ENCODE peak calls at places on chromosomes 4 and X, in four cellular contexts. D, N, X and L are unnamed samples.

GRCh38 chr4:107757860-107758476 is 37.9 kb upstream of the PAPSS1 start:
- DNase-seq in D (peak), N (peak), X (peak), L (peak)

GRCh38 chr4:108172231-108172779 is 3.6 kb upstream of the LEF1 start:
- DNase-seq in D (peak), N (peak), X (peak), L (peak)

GRCh38 chr4:104302731-104303130 is 192.0 kb downstream of the CXXC4 start:
- DNase-seq in D (no peak), N (no peak), X (no peak), L (no peak)

GRCh38 chr4:83490876-83491450 is 6.1 kb upstream of the ABRAXAS1 start:
- DNase-seq in D (peak), N (peak), X (peak), L (peak)

GRCh38 chr4:152605641-152606304 is 69.9 kb upstream of the FBXW7 start:
- DNase-seq in D (peak), N (no peak), X (peak), L (peak)

GRCh38 chrX:17643528-17643927 is 93.8 kb upstream of the SCML1 start:
- DNase-seq in D (no peak), N (no peak), X (no peak), L (no peak)

GRCh38 chr4:154491731-154492249 is at the start of gene DCHS2:
- DNase-seq in D (peak), N (no peak), X (peak), L (peak)

GRCh38 chr4:149065753-149066152 is 623.5 kb upstream of the NR3C2 start:
- DNase-seq in D (peak), N (peak), X (no peak), L (no peak)

GRCh38 chr4:156778606-156779005 is 193.0 kb downstream of the PDGFC start:
- DNase-seq in D (no peak), N (no peak), X (no peak), L (peak)

GRCh38 chr4:54942735-54943134 is 182.7 kb downstream of the KDR start:
- DNase-seq in D (no peak), N (peak), X (no peak), L (no peak)

GRCh38 chrX:54495814-54496516 is at the start of gene FGD1:
- DNase-seq in D (peak), N (peak), X (peak), L (peak)

GRCh38 chr4:26238426-26238781 is 82.4 kb upstream of the RBPJ start:
- DNase-seq in D (no peak), N (no peak), X (no peak), L (no peak)

GRCh38 chr4:90127223-90127705 is at the start of gene CCSER1:
- DNase-seq in D (peak), N (no peak), X (peak), L (peak)

GRCh38 chrX:25084446-25084845 is 68.7 kb upstream of the ARX start:
- DNase-seq in D (no peak), N (no peak), X (no peak), L (no peak)

GRCh38 chrX:10482262-10482661 is 138.1 kb downstream of the MID1 start:
- DNase-seq in D (no peak), N (no peak), X (no peak), L (no peak)

GRCh38 chrX:55074851-55075467 is at the start of gene PAGE2B:
- DNase-seq in D (no peak), N (no peak), X (no peak), L (no peak)

GRCh38 chr4:84952004-84952403 is 14.5 kb downstream of the WDFY3 start:
- DNase-seq in D (no peak), N (no peak), X (no peak), L (peak)

GRCh38 chr4:3498901-3499510 is 33.2 kb downstream of the LRPAP1 start:
- DNase-seq in D (no peak), N (no peak), X (no peak), L (no peak)

GRCh38 chr4:73308286-73308685 is 49.7 kb upstream of the ANKRD17 start:
- DNase-seq in D (peak), N (peak), X (no peak), L (peak)

GRCh38 chr4:40840985-40841571 is 91.3 kb downstream of the NSUN7 start:
- DNase-seq in D (peak), N (peak), X (peak), L (peak)

GRCh38 chr4:26787461-26788340 is 72.9 kb upstream of the STIM2 start:
- DNase-seq in D (peak), N (peak), X (no peak), L (peak)

GRCh38 chr4:134905061-134905460 is 703.5 kb upstream of the PABPC4L start:
- DNase-seq in D (no peak), N (no peak), X (no peak), L (no peak)

GRCh38 chr4:156558365-156559025 is 413.1 kb downstream of the PDGFC start:
- DNase-seq in D (peak), N (no peak), X (no peak), L (peak)

GRCh38 chr4:73676881-73677323 is 56.7 kb upstream of the RASSF6 start:
- DNase-seq in D (no peak), N (peak), X (no peak), L (peak)

GRCh38 chr4:53702334-53703266 is 111.3 kb upstream of the LNX1 start:
- DNase-seq in D (peak), N (peak), X (peak), L (peak)

GRCh38 chr4:104591505-104591904 is 96.8 kb upstream of the CXXC4 start:
- DNase-seq in D (peak), N (no peak), X (no peak), L (no peak)

GRCh38 chrX:111352424-111352823 is 59.6 kb downstream of the DCX start:
- DNase-seq in D (no peak), N (no peak), X (peak), L (peak)

GRCh38 chrX:101078716-101079115 is at the start of gene TMEM35A:
- DNase-seq in D (peak), N (no peak), X (peak), L (peak)

GRCh38 chrX:104018126-104018525 is 4.6 kb upstream of the H2BW1 start:
- DNase-seq in D (no peak), N (no peak), X (no peak), L (no peak)

GRCh38 chr4:124202106-124202505 is 510.4 kb downstream of the ANKRD50 start:
- DNase-seq in D (no peak), N (no peak), X (no peak), L (peak)

GRCh38 chr4:15427126-15427525 is 707 bp upstream of the C1QTNF7 start:
- DNase-seq in D (no peak), N (no peak), X (no peak), L (no peak)

GRCh38 chrX:55451990-55452824 is at the start of gene MAGEH1:
- DNase-seq in D (peak), N (peak), X (peak), L (peak)

GRCh38 chr4:73869130-73870055 is at the start of gene CXCL1:
- DNase-seq in D (peak), N (no peak), X (peak), L (peak)

GRCh38 chr4:169745291-169745690 is 12.5 kb downstream of the HPF1 start:
- DNase-seq in D (no peak), N (no peak), X (no peak), L (peak)

GRCh38 chr4:121192500-121192899 is 28.4 kb upstream of the TNIP3 start:
- DNase-seq in D (peak), N (peak), X (peak), L (peak)

GRCh38 chr4:15088394-15089041 is 86.2 kb downstream of the CPEB2 start:
- DNase-seq in D (no peak), N (no peak), X (no peak), L (no peak)

GRCh38 chrX:77493677-77494553 is 46.7 kb downstream of the FGF16 start:
- DNase-seq in D (peak), N (no peak), X (no peak), L (peak)

GRCh38 chrX:1600406-1601050 is 9.1 kb downstream of the AKAP17A start:
- DNase-seq in D (no peak), N (no peak), X (no peak), L (no peak)

GRCh38 chr4:81609844-81610243 is 138.1 kb upstream of the RASGEF1B start:
- DNase-seq in D (no peak), N (peak), X (no peak), L (no peak)

GRCh38 chrX:153727108-153727931 is 2.7 kb downstream of the ABCD1 start:
- DNase-seq in D (no peak), N (peak), X (no peak), L (peak)

GRCh38 chrX:153728095-153728494 is 3.4 kb downstream of the ABCD1 start:
- DNase-seq in D (no peak), N (no peak), X (no peak), L (no peak)

GRCh38 chrX:153725832-153726285 is 1.2 kb downstream of the ABCD1 start:
- DNase-seq in D (no peak), N (no peak), X (peak), L (peak)

GRCh38 chrX:153725039-153725831 is 579 bp downstream of the ABCD1 start:
- DNase-seq in D (peak), N (peak), X (no peak), L (no peak)

DNA sequence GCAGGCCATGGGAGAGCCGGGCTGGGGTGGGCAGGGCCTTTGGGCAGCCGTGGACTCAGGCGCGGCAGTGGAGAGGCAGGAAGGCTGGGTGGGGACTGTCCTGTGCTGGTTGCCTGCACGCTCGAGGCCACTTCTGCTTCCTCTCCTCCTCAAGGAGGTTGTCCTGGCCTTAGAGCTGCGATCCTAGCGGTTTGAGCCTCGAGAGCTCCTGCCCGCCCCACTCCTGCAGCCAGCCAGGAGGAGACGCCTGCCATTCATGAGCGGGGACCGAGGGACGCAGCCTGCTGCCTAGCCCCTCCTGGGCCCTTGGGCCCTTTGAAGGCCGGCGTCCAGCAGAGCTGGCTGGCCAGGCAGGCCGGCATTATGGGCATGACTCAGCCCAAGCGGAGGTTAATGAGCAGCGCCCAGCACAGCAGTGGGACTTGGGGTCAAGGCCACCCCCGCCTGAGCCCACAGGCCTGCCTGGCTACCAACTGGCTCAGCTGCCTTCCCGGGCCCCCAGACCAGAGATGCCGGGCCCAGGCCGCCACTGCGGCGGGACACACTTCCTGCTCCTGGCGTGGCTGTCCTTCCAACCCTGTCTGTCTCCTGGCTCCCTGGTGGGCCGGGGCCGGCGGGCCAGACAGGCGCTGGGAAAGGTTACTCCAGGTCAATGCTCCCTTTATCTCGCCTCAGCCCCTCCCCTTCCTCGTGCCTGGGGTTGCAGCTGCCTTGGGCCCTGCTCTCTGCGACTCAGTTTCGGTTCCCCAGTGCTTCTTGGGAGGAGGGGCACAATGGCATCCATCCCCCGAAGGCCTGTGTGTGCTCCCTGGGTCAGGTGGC is 1.8 kb downstream of the ABCD1 start:
- DNase-seq in D (peak), N (peak), X (peak), L (peak)
- TF ChIP-seq EZH2phosphoT487 in D (no peak), N (no peak), X (no peak), L (no peak)

DNA sequence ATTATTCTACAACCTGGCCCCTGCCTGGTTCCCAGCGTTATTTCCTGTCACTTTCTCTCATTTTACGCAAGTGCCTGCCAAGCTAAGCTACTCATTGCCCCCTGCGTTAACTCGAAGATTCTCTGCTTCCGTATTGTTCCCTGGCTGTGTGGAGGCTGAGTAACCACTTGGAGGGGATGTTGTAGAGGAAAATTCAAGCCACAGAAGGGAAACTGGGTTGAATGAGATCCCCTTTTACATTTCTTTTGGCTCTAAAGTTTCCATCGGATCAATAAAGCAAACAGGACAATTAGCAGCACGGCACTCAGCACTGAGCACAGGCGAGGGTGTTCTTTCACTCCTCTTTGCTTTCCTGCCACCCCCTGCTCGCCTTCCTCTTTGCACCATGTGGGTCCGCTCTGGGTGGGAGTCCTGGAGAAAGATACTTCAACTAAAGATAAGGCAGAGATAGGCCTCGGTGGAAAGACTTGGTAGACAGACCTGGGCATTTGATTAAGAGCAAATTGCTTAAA is 4.2 kb upstream of the TMSB4X start:
- DNase-seq in D (peak), N (no peak), X (no peak), L (peak)
- H3K4me3 ChIP-seq in D (no peak), N (peak), X (no peak), L (peak)

DNA sequence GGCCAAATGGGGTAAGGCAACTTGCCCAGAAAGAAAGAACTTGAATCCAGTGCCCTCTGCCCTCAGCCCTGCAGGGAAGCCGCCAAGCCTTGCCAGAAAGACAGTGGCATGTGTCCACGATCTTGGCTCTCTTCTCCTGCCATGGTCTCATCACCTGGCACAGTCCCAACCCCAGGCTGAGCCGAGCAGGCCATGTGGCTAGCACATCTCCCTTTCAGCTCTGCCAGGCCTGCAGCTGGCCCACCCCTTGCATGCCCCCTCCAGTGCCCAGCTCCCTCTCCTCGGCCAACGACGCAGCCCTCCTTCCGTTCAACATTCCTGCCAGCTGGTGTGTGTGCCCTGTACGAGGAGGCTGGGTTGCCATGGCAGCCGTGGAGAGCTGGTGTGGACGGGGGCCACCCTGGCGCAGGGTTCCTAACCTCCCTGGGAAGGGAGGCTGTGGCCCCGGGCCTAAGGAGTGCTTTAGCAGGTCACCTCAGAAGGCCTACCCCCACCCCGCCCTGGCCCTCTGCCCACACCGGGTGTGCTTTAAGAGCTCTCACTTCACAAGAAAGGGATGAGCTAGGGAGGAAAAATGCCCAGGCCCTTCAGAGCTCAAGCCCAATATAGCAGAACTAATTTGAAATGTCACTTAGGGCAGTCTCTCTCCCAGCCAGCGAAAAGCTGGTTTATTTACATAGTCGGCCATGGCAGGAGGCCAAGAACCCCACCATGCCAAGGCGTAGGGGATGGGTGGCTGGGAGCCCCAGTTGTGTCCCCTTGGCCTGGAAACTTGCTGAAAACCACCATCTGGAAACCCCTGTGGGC is 73.1 kb upstream of the PJA1 start:
- DNase-seq in D (no peak), N (no peak), X (peak), L (peak)
- TF ChIP-seq EZH2phosphoT487 in D (no peak), N (no peak), X (no peak), L (no peak)

GRCh38 chrX:131910565-131910964 is 112.5 kb upstream of the STK26 start:
- DNase-seq in D (no peak), N (no peak), X (peak), L (no peak)

DNA sequence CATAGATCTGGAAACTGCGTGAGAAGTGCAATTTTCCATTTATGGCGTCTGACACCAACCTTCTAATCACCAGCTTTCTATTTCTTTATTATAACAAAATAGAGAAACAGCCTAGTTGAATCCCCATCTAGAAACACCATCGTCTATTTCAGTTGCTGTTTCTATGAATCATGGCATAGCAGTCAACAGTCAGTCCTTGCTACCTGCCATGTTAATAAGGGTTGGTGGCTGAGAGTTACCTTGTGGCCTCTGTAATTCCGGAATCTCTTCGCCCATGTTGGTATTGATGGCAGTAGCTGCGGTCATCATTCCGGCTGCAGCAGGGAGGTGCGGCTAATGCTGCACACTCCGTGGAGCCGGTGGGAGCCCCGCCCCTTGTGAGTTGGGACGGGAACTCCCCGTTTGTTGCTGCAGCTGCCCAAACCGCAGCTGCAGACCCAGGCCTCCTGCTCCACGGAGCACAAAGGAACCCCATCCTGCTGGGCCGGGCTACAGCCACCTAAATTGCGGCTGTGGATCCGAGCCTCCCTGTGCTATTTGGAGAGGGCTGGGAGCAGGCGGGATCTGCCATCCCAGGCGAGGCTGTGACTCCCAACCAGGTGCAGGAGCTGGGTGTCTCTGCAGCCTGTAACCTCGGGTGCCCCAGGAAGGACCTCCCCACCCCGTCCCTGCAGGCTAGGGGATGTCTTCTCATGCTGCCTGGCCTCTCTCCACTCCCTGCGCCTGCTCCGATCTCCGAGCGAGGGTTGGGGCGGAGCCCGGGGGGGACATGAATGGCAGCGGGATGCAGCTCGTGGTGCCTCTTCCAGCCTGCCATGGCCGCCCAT is 115.4 kb upstream of the STK26 start:
- DNase-seq in D (peak), N (no peak), X (no peak), L (no peak)
- H3K4me3 ChIP-seq in D (no peak), N (no peak), X (no peak), L (no peak)

DNA sequence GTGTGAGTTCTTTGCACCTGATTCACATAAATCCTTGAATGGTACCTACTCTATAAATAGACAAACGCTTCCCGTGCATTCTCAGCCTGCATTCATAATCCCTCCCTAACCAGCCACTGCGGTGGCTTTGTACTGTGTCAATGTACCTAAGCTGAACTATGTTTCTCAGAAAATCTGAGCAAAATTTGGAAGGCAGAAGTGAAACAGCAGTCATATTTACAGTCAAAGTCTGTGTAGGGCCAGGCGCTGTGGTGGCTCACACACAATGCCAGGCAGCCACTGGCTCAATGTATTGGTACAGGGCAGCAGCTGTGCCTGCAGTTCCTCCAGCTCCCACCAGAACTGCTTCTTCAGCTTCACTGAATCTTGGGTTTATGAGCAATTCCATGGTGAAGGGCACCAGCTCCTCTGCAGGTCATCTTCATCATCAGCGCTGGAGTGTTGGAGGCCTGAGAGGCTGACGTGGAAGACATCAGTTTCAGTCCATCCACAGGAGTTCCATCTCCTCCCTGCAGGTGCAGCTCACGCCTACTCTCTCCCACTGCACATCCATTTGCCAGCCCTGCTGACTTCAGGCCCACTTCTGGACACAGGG is 32.3 kb upstream of the IRF2 start:
- DNase-seq in D (no peak), N (peak), X (peak), L (peak)
- TF ChIP-seq EZH2phosphoT487 in D (no peak), N (no peak), X (no peak), L (no peak)

DNA sequence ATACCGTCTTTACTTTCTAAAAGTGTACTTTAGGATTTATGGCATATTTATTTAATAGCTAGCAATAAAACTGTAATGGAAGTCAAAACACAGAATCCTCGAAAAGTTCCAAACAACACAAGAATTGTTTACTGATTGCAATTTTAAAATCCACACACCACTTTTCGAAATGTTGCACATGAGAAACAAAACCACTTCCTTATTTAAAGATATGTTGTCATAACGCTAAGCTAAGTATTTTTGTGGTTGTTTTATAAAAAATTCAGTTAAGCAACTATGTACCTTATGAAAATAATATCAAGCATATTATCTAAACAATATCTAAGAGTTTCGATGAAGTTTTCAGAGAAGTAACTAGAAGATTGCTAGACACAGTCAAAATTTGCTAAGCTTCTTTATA is 339 bp downstream of the TMPRSS11D start:
- DNase-seq in D (no peak), N (no peak), X (no peak), L (no peak)
- H3K4me3 ChIP-seq in D (no peak), N (no peak), X (no peak), L (no peak)